ENCODE peak calls at places on chromosomes 16 and 17, in seven cellular contexts. F, K, J, D, P, V and U are unnamed samples. For H3K4me1 and H3K27me3, the result is how much of the 10 kb centered on the place peaks cover.

GRCh38 chr17:7313028-7313889 is 1.9 kb downstream of the GPS2 start:
- DNase-seq in D (no peak), F (no peak), V (no peak), J (no peak), K (no peak), P (peak), U (no peak)

GRCh38 chr16:8623634-8624033 is 2.1 kb downstream of the METTL22 start:
- DNase-seq in F (peak), V (no peak), K (no peak), J (no peak), D (no peak), P (peak), U (no peak)

GRCh38 chr17:48163809-48164208 is 56.2 kb downstream of the SNX11 start:
- DNase-seq in V (no peak), K (no peak), D (no peak), F (no peak), P (no peak), J (no peak), U (no peak)

GRCh38 chr16:58123896-58124600 is 5.1 kb downstream of the CFAP20 start:
- DNase-seq in J (no peak), F (no peak), D (no peak), V (no peak), K (no peak), P (no peak), U (no peak)

GRCh38 chr16:22622703-22623102 is 112.0 kb downstream of the NPIPB5 start:
- DNase-seq in P (no peak), D (no peak), J (no peak), F (no peak), V (no peak), K (no peak), U (no peak)

GRCh38 chr16:30065943-30066881 is 652 bp downstream of the ALDOA start:
- DNase-seq in K (peak), F (peak), P (peak), J (peak), V (no peak), D (no peak), U (peak)

GRCh38 chr16:19020689-19021088 is 37.0 kb downstream of the TMC7 start:
- DNase-seq in F (no peak), J (no peak), K (no peak), D (no peak), P (no peak), V (no peak), U (no peak)

GRCh38 chr17:80529904-80530292 is 14.7 kb upstream of the RPTOR start:
- DNase-seq in V (no peak), J (no peak), P (no peak), D (no peak), F (peak), K (no peak), U (no peak)

GRCh38 chr16:87123356-87124001 is 193.7 kb downstream of the C16orf95 start:
- DNase-seq in J (no peak), V (no peak), D (no peak), P (no peak), F (no peak), K (no peak), U (no peak)

GRCh38 chr17:9566067-9566466 is 9.6 kb downstream of the STX8 start:
- DNase-seq in V (no peak), D (no peak), J (no peak), K (no peak), F (no peak), P (no peak), U (no peak)

GRCh38 chr17:47633996-47634395 is 15.7 kb upstream of the KPNB1 start:
- DNase-seq in K (no peak), V (no peak), D (no peak), P (no peak), J (no peak), F (peak), U (no peak)

GRCh38 chr16:30369091-30369937 is 980 bp downstream of the TBC1D10B start:
- DNase-seq in K (no peak), P (no peak), D (peak), F (no peak), V (peak), J (no peak), U (no peak)

GRCh38 chr16:81627024-81627423 is 152.1 kb upstream of the PLCG2 start:
- DNase-seq in D (no peak), F (peak), J (no peak), P (peak), K (no peak), V (no peak), U (no peak)

GRCh38 chr16:66682271-66682670 is 14.3 kb downstream of the CMTM4 start:
- DNase-seq in K (no peak), F (no peak), D (no peak), J (no peak), V (no peak), P (no peak), U (peak)

GRCh38 chr16:75653926-75654325 is 6.4 kb downstream of the TERF2IP start:
- DNase-seq in V (no peak), P (peak), J (no peak), K (no peak), D (no peak), F (no peak), U (no peak)

GRCh38 chr17:33126086-33126485 is 134.4 kb downstream of the SPACA3 start:
- DNase-seq in J (no peak), F (no peak), D (no peak), V (no peak), K (no peak), P (no peak), U (no peak)

GRCh38 chr17:27848941-27849340 is 44.2 kb downstream of the LYRM9 start:
- DNase-seq in K (no peak), D (no peak), J (no peak), P (no peak), F (no peak), V (no peak), U (no peak)

GRCh38 chr17:79070266-79070880 is 4.3 kb upstream of the ENGASE start:
- DNase-seq in F (no peak), J (no peak), P (no peak), K (no peak), D (no peak), V (peak), U (no peak)

GRCh38 chr16:68372806-68373205 is 62.0 kb downstream of the PRMT7 start:
- DNase-seq in F (no peak), P (no peak), J (no peak), K (no peak), D (no peak), V (peak), U (no peak)

GRCh38 chr17:2054740-2055493 is at the start of gene HIC1:
- DNase-seq in P (peak), J (peak), D (peak), V (peak), K (peak), F (peak), U (peak)

GRCh38 chr16:58464916-58465731 is 34.8 kb upstream of the NDRG4 start:
- DNase-seq in P (no peak), F (no peak), V (no peak), D (no peak), K (no peak), J (no peak), U (peak)

GRCh38 chr17:3957735-3958134 is 6.5 kb downstream of the ATP2A3 start:
- DNase-seq in V (no peak), J (no peak), D (no peak), F (no peak), P (no peak), K (no peak), U (no peak)

GRCh38 chr16:83530293-83530692 is 277.5 kb upstream of the HSBP1 start:
- DNase-seq in D (no peak), V (no peak), P (peak), J (no peak), K (no peak), F (no peak), U (no peak)

GRCh38 chr17:28008526-28008925 is 34.0 kb upstream of the NLK start:
- DNase-seq in J (no peak), D (peak), V (no peak), F (peak), P (peak), K (no peak), U (peak)

GRCh38 chr17:19275457-19276082 is 38.4 kb downstream of the EPN2 start:
- DNase-seq in K (no peak), D (no peak), P (peak), J (no peak), F (no peak), V (no peak), U (no peak)

GRCh38 chr17:57524790-57525543 is 220.1 kb downstream of the CCDC182 start:
- DNase-seq in F (no peak), P (no peak), J (no peak), K (no peak), V (no peak), D (no peak), U (no peak)

GRCh38 chr16:10312023-10312422 is 73.8 kb upstream of the ATF7IP2 start:
- DNase-seq in F (no peak), V (no peak), K (no peak), J (no peak), D (no peak), P (no peak), U (no peak)

GRCh38 chr16:19781196-19781595 is 63.1 kb downstream of the IQCK start:
- DNase-seq in J (no peak), V (no peak), D (no peak), K (no peak), P (peak), F (no peak), U (no peak)

GRCh38 chr16:17384473-17384872 is 86.3 kb downstream of the XYLT1 start:
- DNase-seq in J (no peak), V (no peak), P (no peak), K (no peak), D (no peak), F (no peak), U (no peak)

GRCh38 chr16:31427441-31428276 is 501 bp downstream of the COX6A2 start:
- DNase-seq in P (no peak), J (peak), K (peak), V (peak), F (no peak), D (no peak), U (peak)

GRCh38 chr17:50109785-50110184 is 14.6 kb downstream of the PDK2 start:
- DNase-seq in J (no peak), P (no peak), K (peak), F (no peak), V (peak), D (no peak), U (no peak)

GRCh38 chr17:1060991-1061390 is 64.1 kb downstream of the TIMM22 start:
- DNase-seq in P (peak), V (peak), D (peak), F (peak), J (peak), K (no peak), U (no peak)

GRCh38 chr17:5225668-5226457 is 8.8 kb downstream of the SCIMP start:
- DNase-seq in D (no peak), V (no peak), F (no peak), J (no peak), P (no peak), K (no peak), U (no peak)

GRCh38 chr17:40323731-40324650 is 15.0 kb downstream of the RARA start:
- DNase-seq in V (peak), F (no peak), D (peak), K (no peak), J (peak), P (peak), U (peak)

GRCh38 chr17:35243459-35244204 is 760 bp downstream of the SLFN5 start:
- DNase-seq in P (peak), J (peak), F (peak), K (no peak), D (peak), V (peak), U (peak)

GRCh38 chr17:7285679-7286078 is 4.2 kb downstream of the SLC2A4 start:
- DNase-seq in F (no peak), V (no peak), J (no peak), D (no peak), K (no peak), P (no peak), U (no peak)

GRCh38 chr16:22670551-22670970 is 143.4 kb upstream of the HS3ST2 start:
- DNase-seq in D (no peak), K (no peak), P (no peak), F (no peak), J (no peak), V (no peak), U (peak)

GRCh38 chr16:52553322-52553721 is 6.4 kb upstream of the TOX3 start:
- DNase-seq in D (no peak), P (no peak), V (no peak), K (no peak), J (no peak), F (no peak), U (no peak)

GRCh38 chr17:61556224-61557188 is 34.5 kb downstream of the NACA2 start:
- DNase-seq in P (peak), V (no peak), K (no peak), D (no peak), F (no peak), J (no peak), U (no peak)

GRCh38 chr16:23950291-23950894 is 114.6 kb downstream of the PRKCB start:
- DNase-seq in K (no peak), D (no peak), P (no peak), J (no peak), V (no peak), F (no peak), U (no peak)

GRCh38 chr16:23945243-23945642 is 109.5 kb downstream of the PRKCB start:
- DNase-seq in P (no peak), V (no peak), J (no peak), F (no peak), K (no peak), D (no peak), U (no peak)

GRCh38 chr16:23948949-23949392 is 113.2 kb downstream of the PRKCB start:
- DNase-seq in J (no peak), F (no peak), P (no peak), V (no peak), D (no peak), K (no peak), U (no peak)

GRCh38 chr16:23949630-23950290 is 114.0 kb downstream of the PRKCB start:
- DNase-seq in P (no peak), K (no peak), F (no peak), V (no peak), J (no peak), D (no peak), U (no peak)

DNA sequence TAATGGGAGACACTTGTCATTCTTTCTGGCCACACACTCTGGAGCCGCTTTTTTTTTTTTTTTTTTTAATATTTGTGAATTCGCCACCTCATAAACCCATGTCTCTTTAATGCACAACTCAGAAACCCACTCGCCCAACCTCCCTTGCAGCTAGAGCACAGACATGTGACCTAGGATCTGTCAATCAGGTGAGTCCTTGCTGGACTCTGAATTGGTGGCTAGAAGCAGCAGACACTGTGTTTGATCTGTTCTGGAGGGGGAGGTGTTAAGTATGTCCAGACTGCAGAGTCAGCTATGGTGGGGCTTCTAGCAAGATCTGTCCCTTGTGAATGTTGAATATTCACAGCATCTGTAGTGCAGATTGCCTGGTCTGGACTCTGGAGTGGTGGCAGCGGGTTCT is 112.1 kb downstream of the PRKCB start:
- DNase-seq in P (no peak), F (no peak), V (no peak), D (no peak), K (no peak), J (no peak), U (no peak)
- H3K4me1 ChIP-seq in P (under half), F (under half), V (under half), D (under half), K (under half), J (under half), U (under half)

GRCh38 chr17:73648974-73649373 is 4.7 kb upstream of the SDK2 start:
- DNase-seq in K (no peak), J (no peak), V (no peak), F (no peak), P (no peak), D (no peak), U (no peak)
- H3K27me3 ChIP-seq in K (under half), J (under half), V (under half), F (under half), P (under half), D (half or more), U (under half)

GRCh38 chr16:88928405-88929375 is 48.3 kb downstream of the CBFA2T3 start:
- DNase-seq in K (no peak), F (no peak), P (no peak), V (no peak), J (no peak), D (no peak), U (no peak)

GRCh38 chr16:88926374-88926990 is 50.5 kb downstream of the CBFA2T3 start:
- DNase-seq in K (no peak), V (no peak), D (no peak), F (no peak), P (no peak), J (no peak), U (no peak)

GRCh38 chr16:88925540-88925887 is 51.5 kb downstream of the CBFA2T3 start:
- DNase-seq in D (no peak), P (no peak), F (no peak), J (no peak), K (no peak), V (no peak), U (no peak)

GRCh38 chr16:88927661-88928060 is 49.3 kb downstream of the CBFA2T3 start:
- DNase-seq in D (no peak), V (no peak), P (no peak), F (no peak), K (no peak), J (no peak), U (no peak)

GRCh38 chr16:88927010-88927409 is 50.0 kb downstream of the CBFA2T3 start:
- DNase-seq in V (no peak), K (no peak), D (no peak), F (peak), J (no peak), P (no peak), U (no peak)
- H3K4me1 ChIP-seq in V (under half), K (under half), D (under half), F (under half), J (under half), P (under half), U (under half)

GRCh38 chr17:43868236-43868994 is 21.4 kb downstream of the CD300LG start:
- DNase-seq in V (no peak), K (no peak), P (no peak), D (no peak), F (no peak), J (no peak), U (no peak)

GRCh38 chr17:43860927-43861622 is 14.1 kb downstream of the CD300LG start:
- DNase-seq in V (peak), F (no peak), P (no peak), K (peak), J (no peak), D (no peak), U (no peak)

GRCh38 chr17:43860077-43860725 is 13.2 kb downstream of the CD300LG start:
- DNase-seq in P (no peak), V (no peak), K (peak), J (no peak), D (no peak), F (no peak), U (no peak)

GRCh38 chr17:43861960-43862359 is 15.0 kb downstream of the CD300LG start:
- DNase-seq in J (no peak), V (no peak), F (no peak), D (no peak), P (no peak), K (peak), U (no peak)

GRCh38 chr17:43864161-43864706 is 17.3 kb downstream of the CD300LG start:
- DNase-seq in K (peak), D (no peak), F (no peak), P (no peak), J (no peak), V (no peak), U (no peak)
- H3K27me3 ChIP-seq in K (under half), D (half or more), F (under half), P (half or more), J (under half), V (under half), U (under half)

GRCh38 chr16:84643677-84644076 is 4.6 kb upstream of the KLHL36 start:
- DNase-seq in J (no peak), V (no peak), D (peak), K (no peak), P (no peak), F (peak), U (no peak)

GRCh38 chr16:84640145-84640544 is 8.2 kb upstream of the KLHL36 start:
- DNase-seq in K (no peak), J (no peak), V (no peak), P (no peak), D (no peak), F (no peak), U (no peak)

GRCh38 chr16:84638195-84638806 is 10.0 kb upstream of the KLHL36 start:
- DNase-seq in P (no peak), D (no peak), K (no peak), J (no peak), V (no peak), F (no peak), U (no peak)

GRCh38 chr16:84643180-84643583 is 5.1 kb upstream of the KLHL36 start:
- DNase-seq in V (peak), F (peak), J (peak), D (no peak), P (peak), K (peak), U (no peak)

GRCh38 chr16:84641643-84642358 is 6.5 kb upstream of the KLHL36 start:
- DNase-seq in K (no peak), J (no peak), P (no peak), D (no peak), V (no peak), F (no peak), U (no peak)
- H3K4me1 ChIP-seq in K (under half), J (under half), P (under half), D (under half), V (under half), F (under half), U (under half)